ENCODE peak calls at places on chromosomes 7 and 10, in six cellular contexts. M, G, P, J, T and L are unnamed samples.

GRCh38 chr7:116454377-116454776 is 45.2 kb upstream of the CAV2 start:
- DNase-seq in M (no peak), T (no peak), P (no peak), J (no peak), G (no peak), L (no peak)

GRCh38 chr10:52883996-52884871 is 111.7 kb upstream of the MBL2 start:
- DNase-seq in G (peak), T (no peak), J (peak), P (no peak), M (no peak), L (no peak)

GRCh38 chr10:116030576-116030975 is 242.4 kb downstream of the GFRA1 start:
- DNase-seq in T (no peak), J (no peak), P (no peak), M (no peak), G (no peak), L (no peak)

GRCh38 chr7:83751217-83751616 is 102.3 kb upstream of the SEMA3E start:
- DNase-seq in J (no peak), T (no peak), G (no peak), M (no peak), P (no peak), L (no peak)

GRCh38 chr7:5417106-5418071 is 6.2 kb downstream of the TNRC18 start:
- DNase-seq in M (no peak), P (no peak), G (no peak), J (peak), T (no peak), L (no peak)

GRCh38 chr10:119489572-119490326 is 52.8 kb downstream of the RGS10 start:
- DNase-seq in M (no peak), P (peak), G (peak), T (peak), J (no peak), L (peak)

GRCh38 chr7:66307591-66308215 is 102.6 kb downstream of the TPST1 start:
- DNase-seq in T (no peak), G (no peak), P (no peak), J (peak), M (no peak), L (no peak)

GRCh38 chr10:132787253-132788179 is 1.6 kb upstream of the NKX6-2 start:
- DNase-seq in J (no peak), P (no peak), M (no peak), G (peak), T (no peak), L (no peak)

GRCh38 chr10:102342958-102343357 is 52.5 kb upstream of the NFKB2 start:
- DNase-seq in J (peak), G (no peak), T (no peak), P (no peak), M (no peak), L (no peak)

GRCh38 chr10:21534611-21535493 is 820 bp downstream of the MLLT10 start:
- DNase-seq in G (peak), M (peak), P (peak), J (peak), T (no peak), L (peak)

GRCh38 chr7:114481995-114482394 is 67.4 kb downstream of the FOXP2 start:
- DNase-seq in J (no peak), T (no peak), P (no peak), G (no peak), M (no peak), L (no peak)

GRCh38 chr7:39659356-39660013 is 36.1 kb downstream of the RALA start:
- DNase-seq in T (no peak), P (no peak), J (peak), M (no peak), G (no peak), L (no peak)

GRCh38 chr10:106111241-106111640 is 1053.3 kb downstream of the SORCS1 start:
- DNase-seq in M (no peak), J (no peak), T (no peak), P (no peak), G (no peak), L (no peak)

GRCh38 chr7:106503626-106504025 is 157.3 kb downstream of the CCDC71L start:
- DNase-seq in G (no peak), T (no peak), P (no peak), J (no peak), M (no peak), L (no peak)